ENCODE peak calls at places on chromosome 19, in ten cellular contexts. A is gastrocnemius medialis, C is esophagus squamous epithelium, B is MM.1S, G is pancreas, V is tibial nerve, I is neural progenitor cell, U is cardiac muscle cell, M is ovary, X is keratinocyte. H is an unnamed sample.
A peak's percentile ranks its signal among the peaks of the same experiment; 100 is the strongest.

GRCh38 chr19:13981467-13981866 is 24.7 kb downstream of the RFX1 start:
- DNase-seq in A (no peak), C (no peak), B (no peak), G (no peak), V (no peak), I (no peak), U (no peak), M (no peak), X (no peak), H (no peak)

GRCh38 chr19:4354897-4355296 is 11.5 kb downstream of the MPND start:
- DNase-seq in A (no peak), C (no peak), B (no peak), G (no peak), V (no peak), I (no peak), U (no peak), M (no peak), X (no peak), H (no peak)

GRCh38 chr19:18514800-18515682 is 6.8 kb downstream of the ELL start:
- DNase-seq in A (no peak), C (no peak), B (no peak), G (peak; percentile 66), V (peak; percentile 39), I (no peak), U (peak; percentile 32), M (peak; percentile 92), X (no peak), H (peak; percentile 35)

GRCh38 chr19:53519431-53519830 is 18.5 kb upstream of the ZNF331 start:
- DNase-seq in A (no peak), C (no peak), B (no peak), G (peak; percentile 20), V (no peak), I (no peak), U (no peak), M (peak; percentile 71), X (no peak), H (no peak)

GRCh38 chr19:5498817-5499535 is 43.8 kb downstream of the ZNRF4 start:
- DNase-seq in A (no peak), C (no peak), B (no peak), G (no peak), V (no peak), I (peak; percentile 96), U (peak; percentile 20), M (no peak), X (no peak), H (no peak)

GRCh38 chr19:54670576-54671347 is 8.0 kb downstream of the LILRB4 start:
- DNase-seq in A (no peak), C (no peak), B (no peak), G (no peak), V (no peak), I (no peak), U (no peak), M (no peak), X (no peak), H (no peak)

GRCh38 chr19:17560205-17560595 is 4.8 kb downstream of the COLGALT1 start:
- DNase-seq in A (no peak), C (no peak), B (no peak), G (no peak), V (no peak), I (no peak), U (no peak), M (no peak), X (no peak), H (no peak)

GRCh38 chr19:45451181-45451849 is 16.5 kb upstream of the FOSB start:
- DNase-seq in A (no peak), C (no peak), B (peak; percentile 80), G (peak; percentile 49), V (no peak), I (no peak), U (no peak), M (peak; percentile 74), X (no peak), H (peak; percentile 24)

GRCh38 chr19:5048727-5049553 is 80.0 kb downstream of the KDM4B start:
- DNase-seq in A (no peak), C (no peak), B (no peak), G (peak; percentile 41), V (no peak), I (no peak), U (no peak), M (peak; percentile 74), X (no peak), H (peak; percentile 68)

GRCh38 chr19:51712461-51713081 is 11.2 kb downstream of the HAS1 start:
- DNase-seq in A (no peak), C (no peak), B (no peak), G (no peak), V (no peak), I (peak; percentile 73), U (no peak), M (no peak), X (no peak), H (peak; percentile 85)

GRCh38 chr19:18469245-18470107 is 31.5 kb upstream of the ISYNA1 start:
- DNase-seq in A (no peak), C (no peak), B (no peak), G (peak; percentile 70), V (peak; percentile 68), I (peak; percentile 82), U (peak; percentile 70), M (peak; percentile 75), X (no peak), H (peak; percentile 56)

GRCh38 chr19:995051-995827 is 5.0 kb upstream of the GRIN3B start:
- DNase-seq in A (no peak), C (no peak), B (no peak), G (no peak), V (no peak), I (no peak), U (no peak), M (no peak), X (no peak), H (no peak)

GRCh38 chr19:18895038-18895827 is 725 bp downstream of the CERS1 start:
- DNase-seq in A (peak; percentile 33), C (no peak), B (peak; percentile 15), G (no peak), V (peak; percentile 21), I (peak; percentile 90), U (peak; percentile 91), M (no peak), X (no peak), H (peak; percentile 53)

GRCh38 chr19:44677019-44677809 is 5.9 kb downstream of the CEACAM19 start:
- DNase-seq in A (no peak), C (no peak), B (no peak), G (no peak), V (no peak), I (peak; percentile 21), U (no peak), M (no peak), X (no peak), H (peak; percentile 55)

GRCh38 chr19:40147693-40148347 is 43.4 kb upstream of the MAP3K10 start:
- DNase-seq in A (no peak), C (no peak), B (peak; percentile 67), G (no peak), V (no peak), I (no peak), U (no peak), M (no peak), X (no peak), H (peak; percentile 50)

GRCh38 chr19:48656840-48657474 is 11.0 kb upstream of the CA11 start:
- DNase-seq in A (no peak), C (no peak), B (no peak), G (no peak), V (peak; percentile 42), I (no peak), U (no peak), M (no peak), X (no peak), H (peak; percentile 20)

GRCh38 chr19:47255947-47256687 is at the start of gene CCDC9:
- DNase-seq in A (peak; percentile 95), C (peak; percentile 97), B (peak; percentile 97), G (peak; percentile 98), V (peak; percentile 92), I (peak; percentile 99), U (peak; percentile 97), M (peak; percentile 97), X (peak; percentile 76), H (peak; percentile 91)

GRCh38 chr19:51593138-51593890 is 22.2 kb downstream of the ZNF175 start:
- DNase-seq in A (no peak), C (no peak), B (no peak), G (no peak), V (no peak), I (no peak), U (no peak), M (no peak), X (no peak), H (no peak)

GRCh38 chr19:34964598-34964997 is 569 bp upstream of the ZNF792 start:
- DNase-seq in A (no peak), C (no peak), B (no peak), G (no peak), V (no peak), I (no peak), U (no peak), M (no peak), X (no peak), H (no peak)
- H3K9me3 ChIP-seq in A (no peaks in the 10 kb centered on the region), C (no peaks in the 10 kb centered on the region), B (no peaks in the 10 kb centered on the region), G (no peaks in the 10 kb centered on the region), V (peaks cover 33% of the 10 kb centered on the region), I (no peaks in the 10 kb centered on the region), U (peaks cover 3% of the 10 kb centered on the region), M (no peaks in the 10 kb centered on the region), X (peaks cover 2% of the 10 kb centered on the region), H (peaks cover under 1% of the 10 kb centered on the region)

GRCh38 chr19:56808717-56809392 is 31.7 kb downstream of the PEG3 start:
- DNase-seq in A (no peak), C (no peak), B (no peak), G (no peak), V (no peak), I (no peak), U (no peak), M (no peak), X (no peak), H (no peak)
- H3K9me3 ChIP-seq in A (no peaks in the 10 kb centered on the region), C (no peaks in the 10 kb centered on the region), B (no peaks in the 10 kb centered on the region), G (no peaks in the 10 kb centered on the region), V (peaks cover 47% of the 10 kb centered on the region), I (peaks cover 44% of the 10 kb centered on the region), U (peaks cover 3% of the 10 kb centered on the region), M (no peaks in the 10 kb centered on the region), X (peaks cover 3% of the 10 kb centered on the region), H (peaks cover 56% of the 10 kb centered on the region)

DNA sequence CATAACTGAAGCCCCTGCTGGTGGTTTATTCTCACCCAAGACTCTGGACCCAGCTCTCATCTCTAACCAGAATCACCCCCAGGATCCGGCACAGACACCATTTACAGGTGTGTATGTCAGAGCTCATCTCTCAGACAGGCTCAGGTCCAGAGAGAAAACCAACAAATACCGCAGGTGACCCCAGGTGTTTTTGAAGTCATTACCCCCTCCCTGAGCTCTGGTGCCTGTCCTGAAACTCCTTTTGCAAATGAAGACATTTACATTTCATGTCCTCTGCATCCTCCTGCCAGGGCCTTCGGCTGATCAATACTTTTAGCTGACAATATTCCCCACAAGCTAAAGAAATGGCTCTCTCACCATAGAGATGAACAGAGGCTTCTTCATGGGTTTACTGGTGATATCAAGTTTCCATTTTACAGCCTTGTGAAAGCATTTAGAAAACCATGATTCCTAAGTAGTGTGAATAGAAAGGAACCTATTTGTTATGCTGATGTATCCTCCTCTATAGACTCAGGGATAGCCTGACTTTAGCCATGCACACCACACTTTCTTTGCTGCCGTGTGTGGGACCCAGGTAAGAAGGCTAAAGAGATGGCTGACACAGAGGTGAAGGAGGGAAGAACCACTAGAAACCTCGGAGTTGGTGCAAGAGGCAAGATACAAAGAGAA is 131.3 kb downstream of the KCTD15 start:
- DNase-seq in A (no peak), C (no peak), B (no peak), G (no peak), V (no peak), I (no peak), U (no peak), M (no peak), X (no peak), H (no peak)
- H3K9me3 ChIP-seq in A (no peaks in the 10 kb centered on the region), C (no peaks in the 10 kb centered on the region), B (no peaks in the 10 kb centered on the region), G (no peaks in the 10 kb centered on the region), V (peaks cover 6% of the 10 kb centered on the region), I (no peaks in the 10 kb centered on the region), U (no peaks in the 10 kb centered on the region), M (no peaks in the 10 kb centered on the region), X (no peaks in the 10 kb centered on the region), H (no peaks in the 10 kb centered on the region)

GRCh38 chr19:57720878-57721277 is 6.5 kb downstream of the ZNF671 start:
- DNase-seq in A (no peak), C (no peak), B (no peak), G (no peak), V (no peak), I (no peak), U (no peak), M (no peak), X (no peak), H (no peak)
- H3K9me3 ChIP-seq in A (peaks cover 5% of the 10 kb centered on the region), C (no peaks in the 10 kb centered on the region), B (no peaks in the 10 kb centered on the region), G (no peaks in the 10 kb centered on the region), V (peaks cover 100% of the 10 kb centered on the region), I (no peaks in the 10 kb centered on the region), U (no peaks in the 10 kb centered on the region), M (peaks cover 8% of the 10 kb centered on the region), X (peaks cover 8% of the 10 kb centered on the region), H (peaks cover 36% of the 10 kb centered on the region)